ENCODE peak calls at places on chromosome 10, in five cellular contexts. One of them, this sample, is unnamed.

GRCh38 chr10:106387063-106387462 is 777.4 kb downstream of the SORCS1 start:
- DNase-seq in spleen: no peak
- DNase-seq in fibroblast of lung: no peak
- DNase-seq in bronchial epithelial cell: peak
- DNase-seq in MM.1S: no peak
- DNase-seq in this sample: no peak

GRCh38 chr10:5071411-5072198 is 22.6 kb upstream of the AKR1C3 start:
- DNase-seq in spleen: no peak
- DNase-seq in fibroblast of lung: peak
- DNase-seq in bronchial epithelial cell: peak
- DNase-seq in MM.1S: no peak
- DNase-seq in this sample: peak

GRCh38 chr10:114879541-114880158 is 58.1 kb downstream of the FHIP2A start:
- DNase-seq in spleen: no peak
- DNase-seq in fibroblast of lung: peak
- DNase-seq in bronchial epithelial cell: peak
- DNase-seq in MM.1S: peak
- DNase-seq in this sample: no peak

GRCh38 chr10:120085386-120085785 is 192.9 kb downstream of the SEC23IP start:
- DNase-seq in spleen: no peak
- DNase-seq in fibroblast of lung: no peak
- DNase-seq in bronchial epithelial cell: no peak
- DNase-seq in MM.1S: no peak
- DNase-seq in this sample: no peak

GRCh38 chr10:63716174-63716573 is 195.0 kb downstream of the REEP3 start:
- DNase-seq in spleen: no peak
- DNase-seq in fibroblast of lung: no peak
- DNase-seq in bronchial epithelial cell: no peak
- DNase-seq in MM.1S: no peak
- DNase-seq in this sample: no peak

GRCh38 chr10:4984223-4984622 is 19.4 kb downstream of the AKR1C2 start:
- DNase-seq in spleen: peak
- DNase-seq in fibroblast of lung: no peak
- DNase-seq in bronchial epithelial cell: no peak
- DNase-seq in MM.1S: no peak
- DNase-seq in this sample: no peak

GRCh38 chr10:7409732-7410168 is 1.1 kb downstream of the SFMBT2 start:
- DNase-seq in spleen: no peak
- DNase-seq in fibroblast of lung: peak
- DNase-seq in bronchial epithelial cell: no peak
- DNase-seq in MM.1S: peak
- DNase-seq in this sample: no peak

GRCh38 chr10:82737556-82737955 is 862.6 kb downstream of the NRG3 start:
- DNase-seq in spleen: no peak
- DNase-seq in fibroblast of lung: no peak
- DNase-seq in bronchial epithelial cell: no peak
- DNase-seq in MM.1S: no peak
- DNase-seq in this sample: no peak

GRCh38 chr10:104350146-104350635 is 3.4 kb upstream of the CFAP58 start:
- DNase-seq in spleen: no peak
- DNase-seq in fibroblast of lung: peak
- DNase-seq in bronchial epithelial cell: peak
- DNase-seq in MM.1S: peak
- DNase-seq in this sample: no peak

GRCh38 chr10:95536017-95536416 is 25.2 kb downstream of the SORBS1 start:
- DNase-seq in spleen: no peak
- DNase-seq in fibroblast of lung: peak
- DNase-seq in bronchial epithelial cell: no peak
- DNase-seq in MM.1S: no peak
- DNase-seq in this sample: no peak

GRCh38 chr10:80168111-80168511 is 35.6 kb downstream of the PLAC9 start:
- DNase-seq in spleen: peak
- DNase-seq in fibroblast of lung: no peak
- DNase-seq in bronchial epithelial cell: no peak
- DNase-seq in MM.1S: no peak
- DNase-seq in this sample: no peak

GRCh38 chr10:24416248-24416647 is 207.3 kb downstream of the KIAA1217 start:
- DNase-seq in spleen: no peak
- DNase-seq in fibroblast of lung: no peak
- DNase-seq in bronchial epithelial cell: no peak
- DNase-seq in MM.1S: no peak
- DNase-seq in this sample: no peak

GRCh38 chr10:21989453-21990154 is 13.9 kb downstream of the DNAJC1 start:
- DNase-seq in spleen: no peak
- DNase-seq in fibroblast of lung: peak
- DNase-seq in bronchial epithelial cell: peak
- DNase-seq in MM.1S: peak
- DNase-seq in this sample: peak
- TF ChIP-seq CTCF in spleen: peak
- TF ChIP-seq CTCF in fibroblast of lung: no peak
- TF ChIP-seq CTCF in bronchial epithelial cell: peak
- TF ChIP-seq CTCF in MM.1S: peak
- TF ChIP-seq CTCF in this sample: peak

DNA sequence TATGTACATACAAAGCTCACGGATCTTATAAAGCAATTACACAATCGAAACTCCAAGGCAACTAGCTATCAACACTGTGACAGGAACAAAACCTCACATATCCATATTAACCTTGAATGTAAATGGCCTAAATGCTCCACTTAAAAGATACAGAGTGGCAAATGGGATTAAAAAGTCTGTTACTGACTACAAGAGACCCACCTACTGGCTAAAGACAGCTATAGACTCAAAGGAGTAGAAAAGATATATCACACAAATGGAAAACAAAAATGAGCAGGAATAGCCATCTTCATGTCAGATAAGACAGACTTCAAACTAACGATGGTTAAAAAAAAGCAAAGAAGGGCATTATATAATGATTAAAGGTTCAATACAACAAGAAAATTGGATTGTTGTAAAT is 246.7 kb downstream of the ADRA2A start:
- DNase-seq in spleen: no peak
- DNase-seq in fibroblast of lung: no peak
- DNase-seq in bronchial epithelial cell: no peak
- DNase-seq in MM.1S: peak
- DNase-seq in this sample: no peak
- TF ChIP-seq CTCF in spleen: no peak
- TF ChIP-seq CTCF in fibroblast of lung: no peak
- TF ChIP-seq CTCF in bronchial epithelial cell: no peak
- TF ChIP-seq CTCF in MM.1S: peak
- TF ChIP-seq CTCF in this sample: peak

GRCh38 chr10:92181575-92181974 is 109.3 kb downstream of the CPEB3 start:
- DNase-seq in spleen: no peak
- DNase-seq in fibroblast of lung: peak
- DNase-seq in bronchial epithelial cell: no peak
- DNase-seq in MM.1S: peak
- DNase-seq in this sample: no peak
- TF ChIP-seq CTCF in spleen: no peak
- TF ChIP-seq CTCF in fibroblast of lung: peak
- TF ChIP-seq CTCF in bronchial epithelial cell: peak
- TF ChIP-seq CTCF in MM.1S: peak
- TF ChIP-seq CTCF in this sample: no peak

GRCh38 chr10:31509989-31510388 is 191.0 kb downstream of the ZEB1 start:
- DNase-seq in spleen: no peak
- DNase-seq in fibroblast of lung: no peak
- DNase-seq in bronchial epithelial cell: peak
- DNase-seq in MM.1S: no peak
- DNase-seq in this sample: no peak
- TF ChIP-seq CTCF in spleen: no peak
- TF ChIP-seq CTCF in fibroblast of lung: no peak
- TF ChIP-seq CTCF in bronchial epithelial cell: no peak
- TF ChIP-seq CTCF in MM.1S: no peak
- TF ChIP-seq CTCF in this sample: no peak

This sample was measured in kidney.